ENCODE peak calls at places on chromosome 7, in nine cellular contexts. One of them, this sample, is unnamed.

GRCh38 chr7:12031638-12032037 is 179.5 kb upstream of the TMEM106B start:
- DNase-seq in fibroblast of pulmonary artery: peak
- DNase-seq in vagina: no peak
- DNase-seq in cardiac muscle cell: peak
- DNase-seq in astrocyte of the cerebellum: peak
- DNase-seq in lower leg skin: no peak
- DNase-seq in nephron progenitor cell: no peak
- DNase-seq in tibial nerve: no peak
- DNase-seq in RWPE1: peak
- DNase-seq in this sample: no peak

GRCh38 chr7:112147752-112148435 is 58.3 kb downstream of the DOCK4 start:
- DNase-seq in fibroblast of pulmonary artery: no peak
- DNase-seq in vagina: no peak
- DNase-seq in cardiac muscle cell: no peak
- DNase-seq in astrocyte of the cerebellum: no peak
- DNase-seq in lower leg skin: no peak
- DNase-seq in nephron progenitor cell: no peak
- DNase-seq in tibial nerve: no peak
- DNase-seq in RWPE1: no peak
- DNase-seq in this sample: no peak

GRCh38 chr7:157673573-157673972 is 336.8 kb downstream of the DNAJB6 start:
- DNase-seq in fibroblast of pulmonary artery: no peak
- DNase-seq in vagina: no peak
- DNase-seq in cardiac muscle cell: no peak
- DNase-seq in astrocyte of the cerebellum: no peak
- DNase-seq in lower leg skin: peak
- DNase-seq in nephron progenitor cell: no peak
- DNase-seq in tibial nerve: no peak
- DNase-seq in RWPE1: no peak
- DNase-seq in this sample: no peak

GRCh38 chr7:13911920-13912319 is 77.5 kb downstream of the ETV1 start:
- DNase-seq in fibroblast of pulmonary artery: no peak
- DNase-seq in vagina: no peak
- DNase-seq in cardiac muscle cell: no peak
- DNase-seq in astrocyte of the cerebellum: no peak
- DNase-seq in lower leg skin: no peak
- DNase-seq in nephron progenitor cell: no peak
- DNase-seq in tibial nerve: no peak
- DNase-seq in RWPE1: no peak
- DNase-seq in this sample: no peak

GRCh38 chr7:120996333-120996982 is 7.9 kb downstream of the CPED1 start:
- DNase-seq in fibroblast of pulmonary artery: peak
- DNase-seq in vagina: no peak
- DNase-seq in cardiac muscle cell: peak
- DNase-seq in astrocyte of the cerebellum: peak
- DNase-seq in lower leg skin: peak
- DNase-seq in nephron progenitor cell: no peak
- DNase-seq in tibial nerve: peak
- DNase-seq in RWPE1: peak
- DNase-seq in this sample: no peak

GRCh38 chr7:24883632-24884013 is 96.4 kb downstream of the OSBPL3 start:
- DNase-seq in fibroblast of pulmonary artery: no peak
- DNase-seq in vagina: no peak
- DNase-seq in cardiac muscle cell: no peak
- DNase-seq in astrocyte of the cerebellum: no peak
- DNase-seq in lower leg skin: no peak
- DNase-seq in nephron progenitor cell: no peak
- DNase-seq in tibial nerve: no peak
- DNase-seq in RWPE1: no peak
- DNase-seq in this sample: no peak

GRCh38 chr7:134875867-134876266 is 96.4 kb downstream of the CALD1 start:
- DNase-seq in fibroblast of pulmonary artery: peak
- DNase-seq in vagina: no peak
- DNase-seq in cardiac muscle cell: peak
- DNase-seq in astrocyte of the cerebellum: no peak
- DNase-seq in lower leg skin: no peak
- DNase-seq in nephron progenitor cell: no peak
- DNase-seq in tibial nerve: no peak
- DNase-seq in RWPE1: no peak
- DNase-seq in this sample: no peak

GRCh38 chr7:81956520-81956919 is 186.7 kb upstream of the HGF start:
- DNase-seq in fibroblast of pulmonary artery: peak
- DNase-seq in vagina: no peak
- DNase-seq in cardiac muscle cell: peak
- DNase-seq in astrocyte of the cerebellum: peak
- DNase-seq in lower leg skin: no peak
- DNase-seq in nephron progenitor cell: no peak
- DNase-seq in tibial nerve: peak
- DNase-seq in RWPE1: peak
- DNase-seq in this sample: no peak

GRCh38 chr7:114708646-114709045 is 213.2 kb upstream of the MDFIC start:
- DNase-seq in fibroblast of pulmonary artery: no peak
- DNase-seq in vagina: no peak
- DNase-seq in cardiac muscle cell: no peak
- DNase-seq in astrocyte of the cerebellum: no peak
- DNase-seq in lower leg skin: no peak
- DNase-seq in nephron progenitor cell: no peak
- DNase-seq in tibial nerve: no peak
- DNase-seq in RWPE1: no peak
- DNase-seq in this sample: no peak

GRCh38 chr7:3246133-3246532 is 54.9 kb upstream of the SDK1 start:
- DNase-seq in fibroblast of pulmonary artery: no peak
- DNase-seq in vagina: peak
- DNase-seq in cardiac muscle cell: no peak
- DNase-seq in astrocyte of the cerebellum: no peak
- DNase-seq in lower leg skin: peak
- DNase-seq in nephron progenitor cell: no peak
- DNase-seq in tibial nerve: no peak
- DNase-seq in RWPE1: no peak
- DNase-seq in this sample: no peak

GRCh38 chr7:112484671-112485097 is 3.9 kb downstream of the LSMEM1 start:
- DNase-seq in fibroblast of pulmonary artery: peak
- DNase-seq in vagina: no peak
- DNase-seq in cardiac muscle cell: peak
- DNase-seq in astrocyte of the cerebellum: peak
- DNase-seq in lower leg skin: no peak
- DNase-seq in nephron progenitor cell: no peak
- DNase-seq in tibial nerve: no peak
- DNase-seq in RWPE1: no peak
- DNase-seq in this sample: no peak

GRCh38 chr7:99473315-99473596 is 566 bp downstream of the ZNF789 start:
- DNase-seq in fibroblast of pulmonary artery: peak
- DNase-seq in vagina: no peak
- DNase-seq in cardiac muscle cell: peak
- DNase-seq in astrocyte of the cerebellum: peak
- DNase-seq in lower leg skin: no peak
- DNase-seq in nephron progenitor cell: no peak
- DNase-seq in tibial nerve: no peak
- DNase-seq in RWPE1: peak
- DNase-seq in this sample: no peak

GRCh38 chr7:115851291-115851690 is 179.3 kb downstream of the TFEC start:
- DNase-seq in fibroblast of pulmonary artery: peak
- DNase-seq in vagina: no peak
- DNase-seq in cardiac muscle cell: peak
- DNase-seq in astrocyte of the cerebellum: peak
- DNase-seq in lower leg skin: no peak
- DNase-seq in nephron progenitor cell: no peak
- DNase-seq in tibial nerve: no peak
- DNase-seq in RWPE1: no peak
- DNase-seq in this sample: no peak
- TF ChIP-seq CTCF in fibroblast of pulmonary artery: peak
- TF ChIP-seq CTCF in vagina: no peak
- TF ChIP-seq CTCF in cardiac muscle cell: peak
- TF ChIP-seq CTCF in astrocyte of the cerebellum: peak
- TF ChIP-seq CTCF in lower leg skin: no peak
- TF ChIP-seq CTCF in nephron progenitor cell: peak
- TF ChIP-seq CTCF in tibial nerve: no peak
- TF ChIP-seq CTCF in RWPE1: no peak
- TF ChIP-seq CTCF in this sample: peak

DNA sequence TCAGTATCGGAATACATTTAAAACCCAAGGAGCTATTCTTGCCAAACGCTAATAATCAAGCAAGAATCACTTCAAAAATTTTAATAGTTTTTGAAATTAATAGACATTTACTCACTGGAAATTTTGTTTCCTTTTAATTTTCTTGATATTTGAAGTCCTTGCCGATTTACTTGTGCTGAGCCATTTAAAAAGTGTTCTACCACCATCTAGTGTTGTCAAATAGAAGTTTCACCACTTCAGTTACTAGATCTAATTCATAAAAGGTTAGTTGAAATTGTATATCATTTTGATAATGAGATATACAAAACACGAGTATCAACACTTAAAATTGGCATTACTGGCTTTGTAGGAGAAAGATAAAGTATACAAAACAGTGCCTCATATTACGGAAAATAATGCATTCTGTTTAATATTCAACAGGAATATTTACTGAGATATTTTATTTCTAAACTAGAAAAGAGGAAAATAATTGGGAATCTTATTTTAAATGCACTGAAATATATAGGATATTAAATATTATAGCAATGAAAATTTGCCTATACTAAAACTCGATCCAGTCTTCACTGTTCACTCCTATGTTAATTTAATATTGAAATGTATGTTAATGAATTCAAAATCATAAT is 664.8 kb upstream of the SEMA3D start:
- DNase-seq in fibroblast of pulmonary artery: peak
- DNase-seq in vagina: no peak
- DNase-seq in cardiac muscle cell: peak
- DNase-seq in astrocyte of the cerebellum: peak
- DNase-seq in lower leg skin: no peak
- DNase-seq in nephron progenitor cell: no peak
- DNase-seq in tibial nerve: no peak
- DNase-seq in RWPE1: peak
- DNase-seq in this sample: no peak
- TF ChIP-seq CTCF in fibroblast of pulmonary artery: peak
- TF ChIP-seq CTCF in vagina: no peak
- TF ChIP-seq CTCF in cardiac muscle cell: peak
- TF ChIP-seq CTCF in astrocyte of the cerebellum: no peak
- TF ChIP-seq CTCF in lower leg skin: no peak
- TF ChIP-seq CTCF in nephron progenitor cell: peak
- TF ChIP-seq CTCF in tibial nerve: peak
- TF ChIP-seq CTCF in RWPE1: peak
- TF ChIP-seq CTCF in this sample: peak

GRCh38 chr7:149500201-149500600 is 2.6 kb upstream of the ZNF746 start:
- DNase-seq in fibroblast of pulmonary artery: no peak
- DNase-seq in vagina: no peak
- DNase-seq in cardiac muscle cell: no peak
- DNase-seq in astrocyte of the cerebellum: no peak
- DNase-seq in lower leg skin: no peak
- DNase-seq in nephron progenitor cell: no peak
- DNase-seq in tibial nerve: no peak
- DNase-seq in RWPE1: no peak
- DNase-seq in this sample: no peak

GRCh38 chr7:149496642-149497391 is 792 bp downstream of the ZNF746 start:
- DNase-seq in fibroblast of pulmonary artery: peak
- DNase-seq in vagina: no peak
- DNase-seq in cardiac muscle cell: peak
- DNase-seq in astrocyte of the cerebellum: no peak
- DNase-seq in lower leg skin: no peak
- DNase-seq in nephron progenitor cell: peak
- DNase-seq in tibial nerve: peak
- DNase-seq in RWPE1: peak
- DNase-seq in this sample: peak

GRCh38 chr7:149495785-149496641 is 1.6 kb downstream of the ZNF746 start:
- DNase-seq in fibroblast of pulmonary artery: peak
- DNase-seq in vagina: no peak
- DNase-seq in cardiac muscle cell: peak
- DNase-seq in astrocyte of the cerebellum: peak
- DNase-seq in lower leg skin: peak
- DNase-seq in nephron progenitor cell: peak
- DNase-seq in tibial nerve: peak
- DNase-seq in RWPE1: no peak
- DNase-seq in this sample: peak

GRCh38 chr7:149494738-149495368 is 2.8 kb downstream of the ZNF746 start:
- DNase-seq in fibroblast of pulmonary artery: peak
- DNase-seq in vagina: no peak
- DNase-seq in cardiac muscle cell: peak
- DNase-seq in astrocyte of the cerebellum: no peak
- DNase-seq in lower leg skin: no peak
- DNase-seq in nephron progenitor cell: no peak
- DNase-seq in tibial nerve: peak
- DNase-seq in RWPE1: no peak
- DNase-seq in this sample: no peak

GRCh38 chr7:149497467-149498261 is at the start of gene ZNF746:
- DNase-seq in fibroblast of pulmonary artery: peak
- DNase-seq in vagina: no peak
- DNase-seq in cardiac muscle cell: peak
- DNase-seq in astrocyte of the cerebellum: peak
- DNase-seq in lower leg skin: peak
- DNase-seq in nephron progenitor cell: peak
- DNase-seq in tibial nerve: peak
- DNase-seq in RWPE1: peak
- DNase-seq in this sample: peak
- TF ChIP-seq CTCF in fibroblast of pulmonary artery: peak
- TF ChIP-seq CTCF in vagina: peak
- TF ChIP-seq CTCF in cardiac muscle cell: peak
- TF ChIP-seq CTCF in astrocyte of the cerebellum: peak
- TF ChIP-seq CTCF in lower leg skin: no peak
- TF ChIP-seq CTCF in nephron progenitor cell: no peak
- TF ChIP-seq CTCF in tibial nerve: peak
- TF ChIP-seq CTCF in RWPE1: peak
- TF ChIP-seq CTCF in this sample: peak

DNA sequence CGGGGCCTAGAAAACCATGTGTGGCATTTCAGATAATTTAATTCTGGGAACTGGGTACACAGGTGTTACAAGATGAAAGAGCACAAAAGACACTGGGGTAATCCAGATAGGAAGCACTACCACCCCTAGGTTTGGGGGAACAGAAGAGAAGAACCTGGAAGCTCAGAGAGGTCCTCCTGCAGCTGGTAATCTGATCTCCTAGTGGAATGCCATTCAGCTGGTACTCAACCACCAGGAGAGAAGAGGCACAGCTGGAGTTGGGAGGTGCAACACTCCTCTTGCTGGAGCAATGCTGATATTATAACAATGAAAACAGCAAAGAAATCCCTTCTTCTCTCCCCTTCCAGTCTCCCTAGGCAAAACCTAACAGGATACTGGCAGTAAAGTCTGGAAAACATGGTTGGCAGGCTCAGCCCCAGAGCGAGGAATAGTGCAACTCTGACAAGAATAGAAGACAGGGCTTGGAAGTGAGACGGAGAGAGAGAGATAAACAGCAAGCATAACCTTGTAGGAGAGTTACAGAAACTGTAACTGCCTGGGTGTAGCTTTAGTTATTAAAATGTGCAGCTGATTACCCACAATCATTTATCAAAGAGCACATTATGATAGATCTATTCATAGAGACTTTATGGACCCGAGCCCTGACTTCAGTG is 35.0 kb downstream of the NRF1 start:
- DNase-seq in fibroblast of pulmonary artery: no peak
- DNase-seq in vagina: no peak
- DNase-seq in cardiac muscle cell: no peak
- DNase-seq in astrocyte of the cerebellum: no peak
- DNase-seq in lower leg skin: no peak
- DNase-seq in nephron progenitor cell: no peak
- DNase-seq in tibial nerve: no peak
- DNase-seq in RWPE1: no peak
- DNase-seq in this sample: no peak
- TF ChIP-seq CTCF in fibroblast of pulmonary artery: no peak
- TF ChIP-seq CTCF in vagina: no peak
- TF ChIP-seq CTCF in cardiac muscle cell: no peak
- TF ChIP-seq CTCF in astrocyte of the cerebellum: no peak
- TF ChIP-seq CTCF in lower leg skin: no peak
- TF ChIP-seq CTCF in nephron progenitor cell: no peak
- TF ChIP-seq CTCF in tibial nerve: no peak
- TF ChIP-seq CTCF in RWPE1: no peak
- TF ChIP-seq CTCF in this sample: no peak

GRCh38 chr7:52168085-52168484 is 851.5 kb upstream of the COBL start:
- DNase-seq in fibroblast of pulmonary artery: no peak
- DNase-seq in vagina: no peak
- DNase-seq in cardiac muscle cell: no peak
- DNase-seq in astrocyte of the cerebellum: no peak
- DNase-seq in lower leg skin: no peak
- DNase-seq in nephron progenitor cell: peak
- DNase-seq in tibial nerve: no peak
- DNase-seq in RWPE1: no peak
- DNase-seq in this sample: no peak
- TF ChIP-seq CTCF in fibroblast of pulmonary artery: no peak
- TF ChIP-seq CTCF in vagina: no peak
- TF ChIP-seq CTCF in cardiac muscle cell: no peak
- TF ChIP-seq CTCF in astrocyte of the cerebellum: peak
- TF ChIP-seq CTCF in lower leg skin: no peak
- TF ChIP-seq CTCF in nephron progenitor cell: peak
- TF ChIP-seq CTCF in tibial nerve: no peak
- TF ChIP-seq CTCF in RWPE1: no peak
- TF ChIP-seq CTCF in this sample: no peak